ENCODE peak calls at places on chromosomes 2 and 18, in six cellular contexts. C is IMR-90, S is neuronal stem cell, O is H1, H is mesenchymal stem cell, N is trophoblast cell. A is an unnamed sample.

GRCh38 chr2:165474621-165475269 is 5.2 kb downstream of the CSRNP3 start:
- DNase-seq in C (no peak), S (no peak), O (no peak), H (no peak), N (no peak), A (no peak)

GRCh38 chr2:1824202-1824905 is 80.0 kb upstream of the PXDN start:
- DNase-seq in C (no peak), S (no peak), O (no peak), H (no peak), N (no peak), A (no peak)

GRCh38 chr2:158457826-158458616 is 1.3 kb downstream of the PKP4 start:
- DNase-seq in C (peak; percentile 44), S (peak; percentile 83), O (peak; percentile 56), H (peak; percentile 73), N (peak; percentile 70), A (peak; percentile 90)

GRCh38 chr2:43718530-43719124 is 42.4 kb upstream of the C1GALT1C1L start:
- DNase-seq in C (no peak), S (no peak), O (no peak), H (no peak), N (no peak), A (no peak)

GRCh38 chr2:109335586-109336266 is 206.7 kb downstream of the SH3RF3 start:
- DNase-seq in C (peak; percentile 83), S (no peak), O (no peak), H (peak; percentile 74), N (no peak), A (no peak)

GRCh38 chr18:5103286-5103685 is 93.8 kb downstream of the AKAIN1 start:
- DNase-seq in C (no peak), S (no peak), O (no peak), H (no peak), N (no peak), A (no peak)

GRCh38 chr2:183207110-183207509 is 82.9 kb downstream of the NUP35 start:
- DNase-seq in C (peak; percentile 28), S (no peak), O (no peak), H (peak; percentile 6), N (no peak), A (no peak)

GRCh38 chr18:73670536-73670935 is 477.1 kb downstream of the FBXO15 start:
- DNase-seq in C (no peak), S (no peak), O (no peak), H (no peak), N (no peak), A (no peak)

GRCh38 chr2:105409717-105410116 is 10.9 kb upstream of the FHL2 start:
- DNase-seq in C (peak; percentile 91), S (no peak), O (no peak), H (no peak), N (no peak), A (no peak)

GRCh38 chr2:3343012-3343411 is 34.6 kb downstream of the EIPR1 start:
- DNase-seq in C (no peak), S (no peak), O (no peak), H (no peak), N (no peak), A (no peak)

GRCh38 chr2:190270298-190270697 is 49.3 kb downstream of the HIBCH start:
- DNase-seq in C (peak; percentile 79), S (no peak), O (no peak), H (peak; percentile 79), N (no peak), A (no peak)

GRCh38 chr2:192194866-192195547 is at the start of gene TMEFF2:
- DNase-seq in C (peak; percentile 83), S (peak; percentile 89), O (peak; percentile 70), H (peak; percentile 58), N (peak; percentile 40), A (peak; percentile 97)

GRCh38 chr18:36662000-36662399 is 166.8 kb downstream of the TPGS2 start:
- DNase-seq in C (peak; percentile 28), S (no peak), O (no peak), H (peak; percentile 25), N (peak; percentile 12), A (peak; percentile 55)

GRCh38 chr2:8500124-8501054 is 181.5 kb upstream of the ID2 start:
- DNase-seq in C (peak; percentile 33), S (no peak), O (no peak), H (no peak), N (no peak), A (no peak)

GRCh38 chr18:12324991-12325725 is 17.1 kb downstream of the TUBB6 start:
- DNase-seq in C (no peak), S (no peak), O (no peak), H (no peak), N (no peak), A (no peak)

GRCh38 chr2:84057917-84058316 is 401.2 kb downstream of the SUCLG1 start:
- DNase-seq in C (no peak), S (no peak), O (no peak), H (no peak), N (no peak), A (no peak)

GRCh38 chr18:76981388-76981968 is 151.1 kb downstream of the MBP start:
- DNase-seq in C (peak; percentile 7), S (no peak), O (no peak), H (no peak), N (no peak), A (peak; percentile 30)

GRCh38 chr18:50902797-50903196 is 23.9 kb downstream of the ME2 start:
- DNase-seq in C (no peak), S (no peak), O (no peak), H (no peak), N (no peak), A (no peak)

GRCh38 chr18:32349728-32350395 is 120.8 kb downstream of the GAREM1 start:
- DNase-seq in C (peak; percentile 97), S (no peak), O (no peak), H (peak; percentile 95), N (peak; percentile 72), A (no peak)

GRCh38 chr18:77911973-77912372 is 662.3 kb downstream of the GALR1 start:
- DNase-seq in C (no peak), S (no peak), O (no peak), H (no peak), N (no peak), A (no peak)

GRCh38 chr2:11327871-11328270 is 16.6 kb downstream of the ROCK2 start:
- DNase-seq in C (no peak), S (no peak), O (no peak), H (no peak), N (no peak), A (no peak)
- H3K27ac ChIP-seq in C (no peak overlapping the region), S (no peak overlapping the region), O (no peak overlapping the region), H (no peak overlapping the region), N (no peak overlapping the region), A (no peak overlapping the region)

DNA sequence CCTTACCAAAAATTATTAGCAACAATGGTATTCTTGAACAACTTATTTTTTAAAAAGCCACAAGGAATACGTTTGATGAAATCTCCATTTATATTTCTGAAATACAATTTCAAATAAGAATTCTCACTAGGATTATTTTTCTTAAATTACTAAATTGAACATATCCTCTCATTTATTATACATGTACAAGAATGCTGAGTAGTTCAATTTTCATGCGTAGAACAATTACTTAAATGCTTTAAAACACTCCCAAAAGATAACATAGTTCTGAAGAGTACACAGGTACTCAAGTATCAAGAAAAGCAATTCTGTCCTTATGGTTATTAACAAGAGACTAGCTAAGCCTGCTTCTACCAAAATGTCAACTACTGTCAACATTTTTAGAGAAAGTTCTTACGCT is 268.1 kb downstream of the ZNF385B start:
- DNase-seq in C (no peak), S (no peak), O (no peak), H (no peak), N (no peak), A (no peak)
- H4K91ac ChIP-seq in C (no peak overlapping the region), S (no peak overlapping the region), O (no peak overlapping the region), H (no peak overlapping the region), N (no peak overlapping the region), A (no peak overlapping the region)

DNA sequence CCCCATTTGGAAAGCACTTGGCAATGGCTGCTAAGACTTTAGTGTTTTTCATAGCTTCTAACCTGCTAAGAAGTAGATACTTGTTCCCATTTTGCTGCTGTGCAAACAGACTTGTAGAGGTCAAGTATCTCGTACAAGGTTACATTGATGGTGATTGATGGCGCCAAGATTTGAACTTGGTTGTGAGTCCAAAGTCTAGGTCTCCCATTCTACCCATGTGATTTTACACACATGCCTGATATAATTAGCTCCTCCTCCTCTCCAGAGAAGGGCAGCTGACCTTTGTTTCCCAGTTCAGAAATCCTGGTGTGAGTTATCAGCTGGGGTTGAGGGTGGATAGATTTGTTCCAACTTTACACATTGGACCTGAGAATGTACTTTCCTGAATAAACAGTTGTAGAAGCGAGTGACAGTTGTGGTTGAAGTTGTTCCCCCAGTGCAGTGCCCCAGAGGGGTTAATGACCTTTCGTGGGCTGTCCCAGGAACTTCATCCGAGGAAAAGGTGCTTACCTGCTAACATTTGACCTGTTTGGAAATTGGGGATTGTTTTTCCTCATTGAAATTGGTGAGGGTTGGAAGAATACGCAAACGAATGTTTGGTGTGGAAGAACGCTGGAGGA is 10.4 kb downstream of the TCF7L1 start:
- DNase-seq in C (no peak), S (no peak), O (no peak), H (no peak), N (no peak), A (no peak)
- H3K27ac ChIP-seq in C (no peak overlapping the region), S (no peak overlapping the region), O (no peak overlapping the region), H (no peak overlapping the region), N (no peak overlapping the region), A (no peak overlapping the region)

DNA sequence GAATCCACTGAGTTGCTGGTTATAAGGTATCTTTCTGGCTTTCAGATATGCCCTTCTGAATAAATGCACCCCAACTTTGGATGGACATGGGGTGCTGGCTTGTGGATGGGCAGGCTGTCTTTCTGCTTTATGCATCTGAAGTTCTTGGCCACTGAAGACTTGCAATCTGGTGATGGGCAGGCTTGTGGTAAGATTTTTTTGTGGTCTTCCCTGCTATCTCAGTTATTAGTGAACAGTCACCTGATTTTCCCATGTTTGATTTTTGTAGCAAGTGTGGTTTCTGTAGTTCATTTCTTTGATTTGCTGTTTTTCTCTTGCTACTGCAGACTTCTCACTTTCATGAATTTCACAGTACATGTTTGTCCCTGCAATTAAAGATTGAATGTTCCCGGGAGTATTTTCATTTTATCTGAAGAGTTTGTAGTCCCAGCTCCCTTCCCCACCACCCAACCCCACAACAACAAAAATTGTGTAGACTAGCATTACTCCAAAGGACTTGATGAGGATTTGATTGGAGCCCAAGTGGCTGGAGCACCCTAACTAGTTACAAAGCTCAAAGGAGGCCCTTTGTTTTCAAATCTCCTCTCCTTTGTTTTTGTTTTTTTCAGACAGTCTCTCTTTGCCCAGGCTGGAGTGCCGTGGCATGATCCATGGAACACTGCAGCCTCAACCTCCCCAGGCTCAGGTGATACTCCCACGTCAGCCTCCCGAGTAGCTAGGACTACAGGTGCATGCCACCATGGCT is 63.6 kb upstream of the MGAT5 start:
- DNase-seq in C (no peak), S (no peak), O (no peak), H (no peak), N (no peak), A (no peak)
- H4K91ac ChIP-seq in C (no peak overlapping the region), S (no peak overlapping the region), O (no peak overlapping the region), H (no peak overlapping the region), N (no peak overlapping the region), A (no peak overlapping the region)

DNA sequence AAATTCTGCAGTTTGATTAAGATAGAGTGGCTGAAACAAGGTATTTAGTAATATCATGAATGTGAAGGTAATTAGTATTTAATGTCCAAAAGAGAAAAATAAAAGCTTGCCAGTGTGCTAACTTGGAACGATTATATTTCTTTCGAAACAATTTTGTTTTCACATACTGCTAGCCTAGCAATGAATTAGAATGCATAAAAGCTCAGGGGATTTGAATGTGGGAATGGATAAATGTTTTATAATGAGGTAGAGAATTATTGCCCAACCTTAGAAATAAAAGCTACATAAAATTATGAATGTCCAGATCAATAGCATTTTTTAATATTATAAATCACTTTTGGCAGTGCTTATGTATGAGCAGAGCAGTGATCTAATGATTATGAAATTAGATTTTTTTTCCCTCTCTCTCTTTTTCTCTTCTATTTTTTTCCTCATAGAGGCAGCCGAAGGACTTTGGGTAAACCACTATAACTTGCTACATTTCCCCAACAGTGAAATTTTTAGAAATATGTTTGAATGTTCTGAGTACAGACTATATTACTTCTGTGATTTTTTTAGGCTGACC is 75.5 kb downstream of the PLCL1 start:
- DNase-seq in C (no peak), S (no peak), O (no peak), H (no peak), N (no peak), A (no peak)
- H3K27ac ChIP-seq in C (no peak overlapping the region), S (no peak overlapping the region), O (no peak overlapping the region), H (no peak overlapping the region), N (no peak overlapping the region), A (no peak overlapping the region)